ENCODE peak calls at places on chromosome 13, in six cellular contexts. E is Panc1; P is cardiac fibroblast; M is endothelial cell; N is NCI-H1092 treated with DMSO at 0.1 percent for 48 hours; O is activated CD8-positive, alpha-beta memory T cell treated with anti-CD3 and anti-CD28 coated beads for 24 hours. G is an unnamed sample.
A peak's percentile ranks its signal among the peaks of the same experiment; 100 is the strongest.

GRCh38 chr13:112756081-112756480 is 66.2 kb downstream of the ATP11A start:
- DNase-seq in E (no peak), P (no peak), M (no peak), N (no peak), O (no peak), G (no peak)

GRCh38 chr13:26562538-26562890 is 5.0 kb downstream of the WASF3 start:
- DNase-seq in E (no peak), P (no peak), M (no peak), N (no peak), O (no peak), G (no peak)

GRCh38 chr13:39411501-39411900 is 191.5 kb downstream of the LHFPL6 start:
- DNase-seq in E (no peak), P (no peak), M (no peak), N (no peak), O (no peak), G (no peak)

GRCh38 chr13:80877209-80877943 is 536.5 kb upstream of the SPRY2 start:
- DNase-seq in E (no peak), P (no peak), M (no peak), N (no peak), O (no peak), G (no peak)

GRCh38 chr13:65468628-65469027 is 1761.5 kb downstream of the PCDH9 start:
- DNase-seq in E (no peak), P (peak; percentile 50), M (no peak), N (no peak), O (no peak), G (peak; percentile 73)

GRCh38 chr13:50589651-50590054 is 253.8 kb downstream of the DLEU7 start:
- DNase-seq in E (no peak), P (peak; percentile 71), M (no peak), N (no peak), O (no peak), G (peak; percentile 78)

GRCh38 chr13:25912961-25913360 is 138.9 kb downstream of the SHISA2 start:
- DNase-seq in E (no peak), P (no peak), M (no peak), N (no peak), O (no peak), G (no peak)

GRCh38 chr13:34044660-34045080 is 226.7 kb downstream of the RFC3 start:
- DNase-seq in E (peak; percentile 5), P (peak; percentile 66), M (no peak), N (no peak), O (no peak), G (peak; percentile 68)

GRCh38 chr13:42420304-42420703 is 148.4 kb downstream of the AKAP11 start:
- DNase-seq in E (no peak), P (no peak), M (no peak), N (no peak), O (peak; percentile 72), G (no peak)

GRCh38 chr13:97724450-97724849 is 229.0 kb upstream of the IPO5 start:
- DNase-seq in E (no peak), P (peak; percentile 47), M (no peak), N (no peak), O (no peak), G (peak; percentile 27)

GRCh38 chr13:27551563-27551962 is 68.8 kb downstream of the LNX2 start:
- DNase-seq in E (no peak), P (peak; percentile 14), M (no peak), N (no peak), O (no peak), G (no peak)

GRCh38 chr13:62643007-62643483 is 1227.4 kb upstream of the PCDH20 start:
- DNase-seq in E (peak; percentile 48), P (no peak), M (no peak), N (no peak), O (no peak), G (peak; percentile 8)

GRCh38 chr13:95447766-95448165 is 104.8 kb upstream of the CLDN10 start:
- DNase-seq in E (no peak), P (no peak), M (no peak), N (no peak), O (no peak), G (no peak)

GRCh38 chr13:93624371-93624777 is 397.8 kb downstream of the GPC6 start:
- DNase-seq in E (no peak), P (peak; percentile 33), M (no peak), N (no peak), O (no peak), G (peak; percentile 18)

GRCh38 chr13:69947577-69947976 is 160.0 kb upstream of the ATXN8OS start:
- DNase-seq in E (no peak), P (no peak), M (no peak), N (no peak), O (no peak), G (no peak)

GRCh38 chr13:79966502-79966901 is 374.4 kb downstream of the SPRY2 start:
- DNase-seq in E (no peak), P (peak; percentile 16), M (no peak), N (no peak), O (no peak), G (no peak)

GRCh38 chr13:114304346-114305034 is 9.8 kb upstream of the CHAMP1 start:
- DNase-seq in E (no peak), P (no peak), M (no peak), N (no peak), O (no peak), G (no peak)

GRCh38 chr13:33355470-33355869 is 69.9 kb upstream of the STARD13 start:
- DNase-seq in E (no peak), P (peak; percentile 82), M (no peak), N (no peak), O (no peak), G (peak; percentile 87)

GRCh38 chr13:113901231-113901630 is 37.4 kb upstream of the GAS6 start:
- DNase-seq in E (no peak), P (peak; percentile 46), M (no peak), N (no peak), O (no peak), G (no peak)

GRCh38 chr13:23020246-23020843 is 160.4 kb upstream of the SGCG start:
- DNase-seq in E (peak; percentile 62), P (peak; percentile 67), M (peak; percentile 37), N (peak; percentile 65), O (peak; percentile 60), G (peak; percentile 72)

GRCh38 chr13:97231832-97232201 is 9.7 kb downstream of the MBNL2 start:
- DNase-seq in E (no peak), P (peak; percentile 42), M (no peak), N (no peak), O (no peak), G (no peak)

GRCh38 chr13:99307648-99308339 is 595 bp upstream of the GPR183 start:
- DNase-seq in E (peak; percentile 10), P (peak; percentile 62), M (no peak), N (no peak), O (no peak), G (peak; percentile 64)

GRCh38 chr13:52348983-52349780 is 56.8 kb downstream of the THSD1 start:
- DNase-seq in E (peak; percentile 15), P (peak; percentile 48), M (no peak), N (no peak), O (no peak), G (peak; percentile 52)

GRCh38 chr13:49371943-49372636 is 71.8 kb downstream of the CAB39L start:
- DNase-seq in E (no peak), P (no peak), M (no peak), N (no peak), O (no peak), G (no peak)

GRCh38 chr13:99371956-99372355 is 64.8 kb upstream of the GPR183 start:
- DNase-seq in E (no peak), P (no peak), M (no peak), N (no peak), O (peak; percentile 72), G (no peak)

GRCh38 chr13:20388184-20388583 is 137.5 kb downstream of the CRYL1 start:
- DNase-seq in E (no peak), P (no peak), M (no peak), N (no peak), O (peak; percentile 43), G (no peak)

GRCh38 chr13:76723551-76724232 is 162.5 kb downstream of the KCTD12 start:
- DNase-seq in E (no peak), P (peak; percentile 84), M (no peak), N (no peak), O (peak; percentile 59), G (peak; percentile 94)

GRCh38 chr13:80054806-80055205 is 286.1 kb downstream of the SPRY2 start:
- DNase-seq in E (no peak), P (peak; percentile 3), M (no peak), N (no peak), O (no peak), G (no peak)

GRCh38 chr13:57640582-57640981 is 9.0 kb downstream of the PCDH17 start:
- DNase-seq in E (no peak), P (no peak), M (no peak), N (no peak), O (no peak), G (peak; percentile 33)

G was measured in fibroblast of pulmonary artery.